ENCODE peak calls at places on chromosomes 12 and 14, in five cellular contexts. One of them, this sample, is unnamed.

GRCh38 chr12:34298971-34299801 is 276.9 kb downstream of the ALG10 start:
- DNase-seq in cardiac fibroblast: no peak
- DNase-seq in suprapubic skin: peak
- DNase-seq in T-helper 9 cell: no peak
- DNase-seq in WTC11: no peak
- DNase-seq in this sample: no peak

GRCh38 chr12:10368206-10369171 is 21.4 kb downstream of the KLRK1 start:
- DNase-seq in cardiac fibroblast: peak
- DNase-seq in T-helper 9 cell: no peak
- DNase-seq in suprapubic skin: no peak
- DNase-seq in WTC11: no peak
- DNase-seq in this sample: no peak

GRCh38 chr12:47604474-47604873 is 101.4 kb downstream of the RPAP3 start:
- DNase-seq in cardiac fibroblast: peak
- DNase-seq in suprapubic skin: no peak
- DNase-seq in WTC11: no peak
- DNase-seq in T-helper 9 cell: no peak
- DNase-seq in this sample: no peak

GRCh38 chr12:117684471-117684870 is 284.3 kb downstream of the KSR2 start:
- DNase-seq in cardiac fibroblast: no peak
- DNase-seq in T-helper 9 cell: no peak
- DNase-seq in WTC11: no peak
- DNase-seq in suprapubic skin: no peak
- DNase-seq in this sample: no peak

GRCh38 chr12:20426191-20426590 is 57.9 kb downstream of the PDE3A start:
- DNase-seq in T-helper 9 cell: no peak
- DNase-seq in WTC11: no peak
- DNase-seq in suprapubic skin: peak
- DNase-seq in cardiac fibroblast: peak
- DNase-seq in this sample: no peak

GRCh38 chr12:5525783-5526367 is 94.0 kb downstream of the NTF3 start:
- DNase-seq in cardiac fibroblast: no peak
- DNase-seq in WTC11: no peak
- DNase-seq in suprapubic skin: no peak
- DNase-seq in T-helper 9 cell: no peak
- DNase-seq in this sample: no peak

GRCh38 chr12:57897296-57897974 is 43.9 kb upstream of the ATP23 start:
- DNase-seq in cardiac fibroblast: no peak
- DNase-seq in T-helper 9 cell: no peak
- DNase-seq in suprapubic skin: no peak
- DNase-seq in WTC11: no peak
- DNase-seq in this sample: no peak

GRCh38 chr14:103880986-103881926 is 33.9 kb upstream of the PPP1R13B start:
- DNase-seq in WTC11: no peak
- DNase-seq in suprapubic skin: peak
- DNase-seq in cardiac fibroblast: no peak
- DNase-seq in T-helper 9 cell: no peak
- DNase-seq in this sample: no peak

GRCh38 chr14:74257988-74258704 is 18.9 kb downstream of the VSX2 start:
- DNase-seq in suprapubic skin: no peak
- DNase-seq in WTC11: no peak
- DNase-seq in cardiac fibroblast: no peak
- DNase-seq in T-helper 9 cell: no peak
- DNase-seq in this sample: no peak

GRCh38 chr14:32366256-32366655 is 37.2 kb downstream of the AKAP6 start:
- DNase-seq in cardiac fibroblast: peak
- DNase-seq in suprapubic skin: no peak
- DNase-seq in T-helper 9 cell: no peak
- DNase-seq in WTC11: no peak
- DNase-seq in this sample: no peak

GRCh38 chr14:81303258-81303935 is 82.6 kb upstream of the GTF2A1 start:
- DNase-seq in suprapubic skin: peak
- DNase-seq in WTC11: no peak
- DNase-seq in T-helper 9 cell: no peak
- DNase-seq in cardiac fibroblast: no peak
- DNase-seq in this sample: peak

GRCh38 chr14:38278035-38278434 is 22.1 kb upstream of the CLEC14A start:
- DNase-seq in suprapubic skin: no peak
- DNase-seq in WTC11: no peak
- DNase-seq in T-helper 9 cell: no peak
- DNase-seq in cardiac fibroblast: peak
- DNase-seq in this sample: no peak

GRCh38 chr12:117502233-117502632 is 140.8 kb upstream of the NOS1 start:
- DNase-seq in suprapubic skin: no peak
- DNase-seq in T-helper 9 cell: no peak
- DNase-seq in cardiac fibroblast: no peak
- DNase-seq in WTC11: no peak
- DNase-seq in this sample: no peak

GRCh38 chr12:93776581-93777018 is 99.4 kb downstream of the CRADD start:
- DNase-seq in cardiac fibroblast: peak
- DNase-seq in T-helper 9 cell: no peak
- DNase-seq in suprapubic skin: no peak
- DNase-seq in WTC11: no peak
- DNase-seq in this sample: no peak

GRCh38 chr14:64337901-64338615 is 43.9 kb upstream of the ESR2 start:
- DNase-seq in WTC11: peak
- DNase-seq in cardiac fibroblast: peak
- DNase-seq in T-helper 9 cell: no peak
- DNase-seq in suprapubic skin: peak
- DNase-seq in this sample: no peak

GRCh38 chr14:92959761-92960680 is 37.1 kb downstream of the CHGA start:
- DNase-seq in T-helper 9 cell: no peak
- DNase-seq in WTC11: no peak
- DNase-seq in suprapubic skin: no peak
- DNase-seq in cardiac fibroblast: no peak
- DNase-seq in this sample: no peak

GRCh38 chr14:87883750-87884149 is 109.2 kb downstream of the GALC start:
- DNase-seq in T-helper 9 cell: no peak
- DNase-seq in suprapubic skin: no peak
- DNase-seq in cardiac fibroblast: no peak
- DNase-seq in WTC11: no peak
- DNase-seq in this sample: no peak

GRCh38 chr12:29893002-29893401 is 109.3 kb upstream of the TMTC1 start:
- DNase-seq in WTC11: no peak
- DNase-seq in T-helper 9 cell: no peak
- DNase-seq in cardiac fibroblast: no peak
- DNase-seq in suprapubic skin: no peak
- DNase-seq in this sample: no peak

This sample was measured in activated CD4-positive, alpha-beta T cell treated with anti-CD3 and anti-CD28 coated beads, Interleukin-2, amount 50 U/mL, for 48 hours.